ENCODE peak calls at places on chromosomes 6 and 20, in eight cellular contexts. Q is thoracic aorta; F is heart right ventricle; V is hypothalamus; B is NAMALWA; J is nucleus accumbens; E is stimulated activated CD4-positive, alpha-beta T cell treated with anti-CD3 and anti-CD28 coated beads, Interleukin-2, amount 100 ng/mL, for 4 hours; M is germinal center. P is an unnamed sample.

GRCh38 chr20:7704021-7704420 is 236.2 kb downstream of the HAO1 start:
- DNase-seq in Q (no peak), F (no peak), J (no peak), M (no peak), V (no peak), B (no peak), E (no peak), P (no peak)

GRCh38 chr6:105568121-105568520 is 165.2 kb upstream of the PREP start:
- DNase-seq in F (no peak), M (no peak), Q (no peak), B (no peak), V (no peak), J (no peak), E (no peak), P (no peak)

GRCh38 chr6:107564223-107564855 is 74.4 kb downstream of the SOBP start:
- DNase-seq in F (no peak), E (no peak), M (no peak), Q (no peak), J (no peak), V (no peak), B (no peak), P (no peak)

GRCh38 chr6:28643017-28643740 is 117.5 kb downstream of the GPX5 start:
- DNase-seq in E (no peak), F (no peak), B (peak), M (no peak), Q (no peak), V (no peak), J (no peak), P (peak)

GRCh38 chr6:27293436-27294152 is 18.5 kb downstream of the POM121L2 start:
- DNase-seq in V (no peak), F (no peak), Q (no peak), M (no peak), B (no peak), E (no peak), J (no peak), P (no peak)

GRCh38 chr20:59923514-59923913 is 9.9 kb downstream of the SYCP2 start:
- DNase-seq in E (no peak), F (no peak), J (no peak), Q (no peak), M (no peak), V (no peak), B (no peak), P (no peak)

GRCh38 chr6:11769244-11769643 is 9.4 kb downstream of the ADTRP start:
- DNase-seq in Q (no peak), V (no peak), J (no peak), M (no peak), B (no peak), E (no peak), F (no peak), P (no peak)

GRCh38 chr20:63708301-63709148 is 686 bp downstream of the ZGPAT start:
- DNase-seq in E (no peak), Q (no peak), V (no peak), J (no peak), B (no peak), M (peak), F (no peak), P (peak)

GRCh38 chr6:26537846-26538571 is at the start of gene HMGN4:
- DNase-seq in F (peak), B (peak), V (peak), M (peak), J (peak), Q (no peak), E (peak), P (peak)